ENCODE peak calls at places on chromosomes 16 and 17, in six cellular contexts. E is ascending aorta, D is psoas muscle, H is fibroblast of lung, Y is mucosa of descending colon, X is neuronal stem cell. W is an unnamed sample.

GRCh38 chr17:13544755-13545154 is 57.0 kb downstream of the HS3ST3A1 start:
- DNase-seq in E (no peak), X (no peak), D (no peak), H (peak; percentile 94), Y (no peak), W (no peak)

GRCh38 chr16:24844101-24845030 is 1.4 kb upstream of the SLC5A11 start:
- DNase-seq in D (no peak), X (no peak), E (no peak), H (no peak), Y (no peak), W (no peak)

GRCh38 chr16:30924797-30925645 is 1.6 kb downstream of the FBXL19 start:
- DNase-seq in X (no peak), D (no peak), Y (no peak), E (no peak), H (no peak), W (no peak)

GRCh38 chr17:34305606-34306005 is 13.6 kb upstream of the CCL8 start:
- DNase-seq in X (no peak), D (no peak), E (no peak), H (no peak), Y (no peak), W (no peak)

GRCh38 chr17:75771334-75772281 is 6.6 kb upstream of the GALK1 start:
- DNase-seq in D (no peak), X (no peak), Y (peak; percentile 65), H (peak; percentile 26), E (no peak), W (peak; percentile 27)

GRCh38 chr17:27569257-27569722 is 61.7 kb upstream of the LGALS9 start:
- DNase-seq in E (no peak), H (peak; percentile 35), Y (peak; percentile 30), X (peak; percentile 18), D (peak; percentile 77), W (peak; percentile 82)

GRCh38 chr16:58299757-58300349 is 5.0 kb upstream of the PRSS54 start:
- DNase-seq in X (no peak), D (no peak), E (no peak), Y (peak; percentile 38), H (peak; percentile 16), W (no peak)

GRCh38 chr17:8935194-8935593 is 30.3 kb downstream of the PIK3R5 start:
- DNase-seq in D (no peak), Y (no peak), E (no peak), H (no peak), X (no peak), W (peak; percentile 84)

GRCh38 chr16:11757671-11758545 is 15.3 kb upstream of the TXNDC11 start:
- DNase-seq in Y (peak; percentile 50), H (peak; percentile 71), D (no peak), X (no peak), E (no peak), W (no peak)

GRCh38 chr16:14325921-14326401 is 254.8 kb downstream of the MRTFB start:
- DNase-seq in D (no peak), E (no peak), Y (no peak), X (no peak), H (no peak), W (no peak)

GRCh38 chr17:80605326-80606066 is 60.9 kb downstream of the RPTOR start:
- DNase-seq in Y (no peak), D (no peak), E (no peak), H (no peak), X (no peak), W (no peak)

GRCh38 chr16:46812781-46813555 is 18.0 kb downstream of the C16orf87 start:
- DNase-seq in Y (no peak), E (no peak), X (no peak), H (no peak), D (no peak), W (no peak)

GRCh38 chr17:55567240-55568216 is 56.3 kb upstream of the SMIM36 start:
- DNase-seq in X (no peak), D (peak; percentile 77), E (no peak), H (peak; percentile 46), Y (no peak), W (no peak)

GRCh38 chr17:56908061-56908542 is 5.7 kb downstream of the TRIM25 start:
- DNase-seq in D (peak; percentile 77), X (no peak), Y (peak; percentile 69), H (no peak), E (peak; percentile 40), W (peak; percentile 96)

GRCh38 chr17:30922235-30922993 is 669 bp downstream of the ADAP2 start:
- DNase-seq in Y (no peak), D (peak; percentile 51), H (no peak), X (no peak), E (no peak), W (peak; percentile 79)

GRCh38 chr16:65068151-65068740 is 53.6 kb downstream of the CDH11 start:
- DNase-seq in D (no peak), E (no peak), H (peak; percentile 81), X (no peak), Y (no peak), W (no peak)

GRCh38 chr16:75260856-75261589 is 9.6 kb upstream of the BCAR1 start:
- DNase-seq in Y (no peak), D (no peak), E (no peak), H (no peak), X (no peak), W (no peak)

GRCh38 chr17:80753946-80754345 is 209.3 kb downstream of the RPTOR start:
- DNase-seq in D (no peak), X (no peak), E (no peak), H (no peak), Y (no peak), W (no peak)

GRCh38 chr16:19715566-19715965 is 2.5 kb downstream of the KNOP1 start:
- DNase-seq in H (no peak), X (no peak), D (no peak), Y (no peak), E (no peak), W (no peak)

GRCh38 chr17:27609606-27610303 is 21.2 kb upstream of the LGALS9 start:
- DNase-seq in Y (peak; percentile 81), E (no peak), D (no peak), H (peak; percentile 31), X (no peak), W (peak; percentile 76)

GRCh38 chr17:38619451-38619795 is 13.7 kb upstream of the SRCIN1 start:
- DNase-seq in Y (no peak), D (no peak), H (no peak), X (no peak), E (no peak), W (peak; percentile 1)

GRCh38 chr17:38620551-38621277 is 15.0 kb upstream of the SRCIN1 start:
- DNase-seq in D (no peak), X (no peak), E (no peak), Y (no peak), H (no peak), W (peak; percentile 34)

GRCh38 chr17:38617967-38618760 is 12.4 kb upstream of the SRCIN1 start:
- DNase-seq in X (no peak), Y (no peak), H (no peak), E (no peak), D (no peak), W (peak; percentile 9)

GRCh38 chr17:38621538-38621937 is 15.8 kb upstream of the SRCIN1 start:
- DNase-seq in X (no peak), D (no peak), Y (no peak), E (no peak), H (no peak), W (no peak)

DNA sequence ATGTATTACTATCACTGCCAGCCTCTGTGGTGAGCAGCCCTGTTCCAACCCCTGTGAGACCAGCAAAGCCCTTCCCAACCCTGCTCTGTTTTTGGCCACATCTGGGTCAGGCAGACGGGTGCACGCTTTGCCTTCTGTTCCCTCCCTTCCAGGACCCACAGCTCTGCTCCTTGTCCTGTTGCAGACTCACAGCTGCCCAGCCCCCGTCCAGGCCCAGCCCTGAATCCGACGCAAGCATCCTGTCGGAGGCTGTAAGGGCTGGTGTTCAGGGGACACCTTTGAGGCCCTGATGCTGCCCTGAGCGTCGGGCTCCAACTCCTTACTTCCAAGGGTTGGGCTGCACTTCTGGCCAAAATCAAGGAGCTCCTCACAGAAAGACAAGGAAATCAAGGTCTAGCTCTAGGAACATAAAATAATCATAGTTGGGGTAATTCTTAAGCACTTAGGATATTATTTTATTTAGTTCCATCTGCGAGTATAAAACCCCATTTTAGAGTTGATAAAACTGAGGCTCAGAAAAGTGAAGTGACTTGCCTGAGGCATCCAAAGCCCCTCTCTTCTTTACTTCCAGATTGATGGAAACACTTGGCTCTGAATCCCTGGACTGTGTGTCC is 14.3 kb upstream of the SRCIN1 start:
- DNase-seq in E (no peak), X (no peak), D (no peak), H (no peak), Y (no peak), W (peak; percentile 14)
- H3K9me3 ChIP-seq in E (no peaks in the 10 kb centered on the region), X (no peaks in the 10 kb centered on the region), D (no peaks in the 10 kb centered on the region), H (no peaks in the 10 kb centered on the region), Y (no peaks in the 10 kb centered on the region), W (no peaks in the 10 kb centered on the region)

GRCh38 chr16:567362-568256 is 804 bp downstream of the NHLRC4 start:
- DNase-seq in H (no peak), X (no peak), Y (no peak), E (no peak), D (no peak), W (no peak)

GRCh38 chr16:569445-570254 is at the start of gene PIGQ:
- DNase-seq in E (no peak), X (peak; percentile 74), H (peak; percentile 47), Y (peak; percentile 58), D (peak; percentile 81), W (peak; percentile 92)

GRCh38 chr16:565420-566330 is 1.1 kb upstream of the NHLRC4 start:
- DNase-seq in Y (no peak), E (no peak), D (no peak), H (peak; percentile 9), X (no peak), W (no peak)

GRCh38 chr16:566475-567361 is at the start of gene NHLRC4:
- DNase-seq in D (peak; percentile 85), X (no peak), Y (peak; percentile 73), E (no peak), H (peak; percentile 60), W (peak; percentile 94)

GRCh38 chr16:568401-569258 is 1.1 kb upstream of the PIGQ start:
- DNase-seq in D (no peak), X (no peak), Y (peak; percentile 58), E (no peak), H (no peak), W (no peak)
- H3K4me1 ChIP-seq in D (peaks cover 16% of the 10 kb centered on the region), X (peaks cover 6% of the 10 kb centered on the region), Y (peaks cover 33% of the 10 kb centered on the region), E (peaks cover 9% of the 10 kb centered on the region), H (peaks cover 17% of the 10 kb centered on the region), W (peaks cover 82% of the 10 kb centered on the region)

GRCh38 chr17:245020-245419 is 63.6 kb upstream of the DOC2B start:
- DNase-seq in Y (no peak), E (no peak), D (peak; percentile 11), H (no peak), X (no peak), W (peak; percentile 14)
- H3K4me3 ChIP-seq in Y (no peak overlapping the region), E (no peak overlapping the region), D (no peak overlapping the region), H (no peak overlapping the region), X (no peak overlapping the region), W (no peak overlapping the region)

GRCh38 chr16:68978303-68978954 is 127.0 kb upstream of the HAS3 start:
- DNase-seq in E (no peak), X (no peak), H (no peak), Y (no peak), D (no peak), W (no peak)

GRCh38 chr16:68969338-68969737 is 126.0 kb downstream of the TANGO6 start:
- DNase-seq in X (no peak), E (no peak), H (no peak), Y (no peak), D (no peak), W (no peak)

GRCh38 chr16:68972008-68972407 is 128.7 kb downstream of the TANGO6 start:
- DNase-seq in H (no peak), Y (no peak), E (no peak), X (no peak), D (no peak), W (no peak)

GRCh38 chr16:68972720-68973119 is 129.4 kb downstream of the TANGO6 start:
- DNase-seq in H (peak; percentile 50), D (no peak), Y (peak; percentile 48), E (no peak), X (no peak), W (no peak)

GRCh38 chr16:68973611-68974120 is 130.3 kb downstream of the TANGO6 start:
- DNase-seq in X (no peak), H (no peak), Y (no peak), D (no peak), E (no peak), W (no peak)
- H3K9me3 ChIP-seq in X (no peaks in the 10 kb centered on the region), H (no peaks in the 10 kb centered on the region), Y (no peaks in the 10 kb centered on the region), D (no peaks in the 10 kb centered on the region), E (no peaks in the 10 kb centered on the region), W (no peaks in the 10 kb centered on the region)

W was measured in spleen.